ENCODE peak calls at places on chromosomes 7 and 10, in nine cellular contexts. One of them, this sample, is unnamed.

GRCh38 chr10:125982256-125982948 is 86.0 kb downstream of the FANK1 start:
- DNase-seq in fibroblast of pulmonary artery: peak
- DNase-seq in A549: peak
- DNase-seq in colonic mucosa: peak
- DNase-seq in HFF-Myc: peak
- DNase-seq in BJ: peak
- DNase-seq in fibroblast of mammary gland: peak
- DNase-seq in thoracic aorta: no peak
- DNase-seq in DND-41: peak
- DNase-seq in this sample: peak

GRCh38 chr7:132500727-132501410 is 75.4 kb downstream of the PLXNA4 start:
- DNase-seq in fibroblast of pulmonary artery: peak
- DNase-seq in A549: peak
- DNase-seq in colonic mucosa: peak
- DNase-seq in HFF-Myc: no peak
- DNase-seq in BJ: no peak
- DNase-seq in fibroblast of mammary gland: peak
- DNase-seq in thoracic aorta: peak
- DNase-seq in DND-41: no peak
- DNase-seq in this sample: peak

GRCh38 chr10:43267811-43268210 is 946 bp upstream of the RASGEF1A start:
- DNase-seq in fibroblast of pulmonary artery: no peak
- DNase-seq in A549: no peak
- DNase-seq in colonic mucosa: peak
- DNase-seq in HFF-Myc: no peak
- DNase-seq in BJ: no peak
- DNase-seq in fibroblast of mammary gland: no peak
- DNase-seq in thoracic aorta: no peak
- DNase-seq in DND-41: no peak
- DNase-seq in this sample: no peak

GRCh38 chr10:43344051-43344450 is 27.4 kb upstream of the FXYD4 start:
- DNase-seq in fibroblast of pulmonary artery: no peak
- DNase-seq in A549: no peak
- DNase-seq in colonic mucosa: no peak
- DNase-seq in HFF-Myc: no peak
- DNase-seq in BJ: no peak
- DNase-seq in fibroblast of mammary gland: no peak
- DNase-seq in thoracic aorta: no peak
- DNase-seq in DND-41: no peak
- DNase-seq in this sample: no peak

GRCh38 chr7:28405662-28406061 is 6.7 kb upstream of the CREB5 start:
- DNase-seq in fibroblast of pulmonary artery: peak
- DNase-seq in A549: peak
- DNase-seq in colonic mucosa: no peak
- DNase-seq in HFF-Myc: peak
- DNase-seq in BJ: no peak
- DNase-seq in fibroblast of mammary gland: peak
- DNase-seq in thoracic aorta: peak
- DNase-seq in DND-41: no peak
- DNase-seq in this sample: peak

GRCh38 chr10:100744136-100744979 is 1.0 kb upstream of the PAX2 start:
- DNase-seq in fibroblast of pulmonary artery: no peak
- DNase-seq in A549: peak
- DNase-seq in colonic mucosa: no peak
- DNase-seq in HFF-Myc: no peak
- DNase-seq in BJ: no peak
- DNase-seq in fibroblast of mammary gland: no peak
- DNase-seq in thoracic aorta: no peak
- DNase-seq in DND-41: no peak
- DNase-seq in this sample: no peak

GRCh38 chr7:23594879-23595604 is 2.1 kb upstream of the CCDC126 start:
- DNase-seq in fibroblast of pulmonary artery: peak
- DNase-seq in A549: no peak
- DNase-seq in colonic mucosa: no peak
- DNase-seq in HFF-Myc: no peak
- DNase-seq in BJ: no peak
- DNase-seq in fibroblast of mammary gland: peak
- DNase-seq in thoracic aorta: no peak
- DNase-seq in DND-41: no peak
- DNase-seq in this sample: no peak

GRCh38 chr7:142445019-142445686 is 187.3 kb upstream of the PRSS58 start:
- DNase-seq in fibroblast of pulmonary artery: no peak
- DNase-seq in A549: no peak
- DNase-seq in colonic mucosa: no peak
- DNase-seq in HFF-Myc: no peak
- DNase-seq in BJ: no peak
- DNase-seq in fibroblast of mammary gland: no peak
- DNase-seq in thoracic aorta: no peak
- DNase-seq in DND-41: peak
- DNase-seq in this sample: no peak

GRCh38 chr7:24201221-24201620 is 82.8 kb upstream of the NPY start:
- DNase-seq in fibroblast of pulmonary artery: no peak
- DNase-seq in A549: no peak
- DNase-seq in colonic mucosa: no peak
- DNase-seq in HFF-Myc: no peak
- DNase-seq in BJ: no peak
- DNase-seq in fibroblast of mammary gland: no peak
- DNase-seq in thoracic aorta: no peak
- DNase-seq in DND-41: no peak
- DNase-seq in this sample: no peak

DNA sequence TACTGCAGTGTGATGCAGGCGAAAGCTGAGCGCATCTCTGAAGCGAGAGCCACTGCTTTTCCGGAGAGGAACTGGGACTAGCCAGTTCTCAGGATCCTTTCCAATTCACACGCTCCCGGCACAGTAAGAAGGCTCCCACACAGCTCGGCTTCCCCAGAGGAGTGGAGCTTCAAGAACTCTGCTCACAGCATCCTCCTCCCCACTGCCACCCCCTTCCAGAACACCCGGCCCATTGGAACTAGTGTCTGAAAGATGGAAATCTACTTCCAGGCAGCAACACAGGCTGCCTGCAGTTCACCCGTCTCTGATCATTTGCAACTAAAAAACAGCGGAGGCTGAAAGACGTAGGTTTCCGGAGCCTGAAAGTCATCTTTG is at the start of gene DGKB:
- DNase-seq in fibroblast of pulmonary artery: peak
- DNase-seq in A549: no peak
- DNase-seq in colonic mucosa: no peak
- DNase-seq in HFF-Myc: no peak
- DNase-seq in BJ: no peak
- DNase-seq in fibroblast of mammary gland: peak
- DNase-seq in thoracic aorta: no peak
- DNase-seq in DND-41: no peak
- DNase-seq in this sample: no peak
- H3K4me3 ChIP-seq in fibroblast of pulmonary artery: peak
- H3K4me3 ChIP-seq in A549: no peak
- H3K4me3 ChIP-seq in colonic mucosa: no peak
- H3K4me3 ChIP-seq in HFF-Myc: no peak
- H3K4me3 ChIP-seq in BJ: peak
- H3K4me3 ChIP-seq in fibroblast of mammary gland: peak
- H3K4me3 ChIP-seq in thoracic aorta: peak
- H3K4me3 ChIP-seq in DND-41: no peak
- H3K4me3 ChIP-seq in this sample: no peak

GRCh38 chr10:113381906-113382562 is 170.8 kb upstream of the HABP2 start:
- DNase-seq in fibroblast of pulmonary artery: peak
- DNase-seq in A549: no peak
- DNase-seq in colonic mucosa: no peak
- DNase-seq in HFF-Myc: no peak
- DNase-seq in BJ: no peak
- DNase-seq in fibroblast of mammary gland: peak
- DNase-seq in thoracic aorta: no peak
- DNase-seq in DND-41: peak
- DNase-seq in this sample: no peak

GRCh38 chr10:113385021-113385975 is 167.6 kb upstream of the HABP2 start:
- DNase-seq in fibroblast of pulmonary artery: peak
- DNase-seq in A549: peak
- DNase-seq in colonic mucosa: peak
- DNase-seq in HFF-Myc: peak
- DNase-seq in BJ: peak
- DNase-seq in fibroblast of mammary gland: peak
- DNase-seq in thoracic aorta: peak
- DNase-seq in DND-41: peak
- DNase-seq in this sample: peak

GRCh38 chr10:113384181-113384580 is 168.7 kb upstream of the HABP2 start:
- DNase-seq in fibroblast of pulmonary artery: no peak
- DNase-seq in A549: no peak
- DNase-seq in colonic mucosa: no peak
- DNase-seq in HFF-Myc: no peak
- DNase-seq in BJ: no peak
- DNase-seq in fibroblast of mammary gland: peak
- DNase-seq in thoracic aorta: no peak
- DNase-seq in DND-41: no peak
- DNase-seq in this sample: no peak

GRCh38 chr10:113386005-113386404 is 166.8 kb upstream of the HABP2 start:
- DNase-seq in fibroblast of pulmonary artery: peak
- DNase-seq in A549: peak
- DNase-seq in colonic mucosa: no peak
- DNase-seq in HFF-Myc: no peak
- DNase-seq in BJ: no peak
- DNase-seq in fibroblast of mammary gland: peak
- DNase-seq in thoracic aorta: no peak
- DNase-seq in DND-41: no peak
- DNase-seq in this sample: no peak

DNA sequence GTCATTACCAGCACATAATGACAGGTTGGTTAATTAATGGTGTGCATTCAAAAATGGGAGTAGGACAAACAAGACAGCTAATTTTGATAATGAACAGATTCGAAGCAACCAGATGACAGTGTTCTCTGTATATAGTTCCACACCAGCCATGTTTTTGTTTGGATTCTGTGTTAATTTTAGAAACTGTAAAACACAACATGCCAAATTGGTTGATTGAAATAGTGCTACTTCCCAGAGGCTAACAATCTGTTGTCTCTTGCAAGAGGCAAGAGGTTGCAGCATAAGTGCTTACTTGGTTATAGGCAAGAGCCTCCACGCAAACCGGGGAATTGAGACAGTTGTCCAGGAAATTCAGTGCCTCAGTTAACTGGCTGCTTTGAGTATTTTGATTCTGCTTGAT is 170.2 kb upstream of the HABP2 start:
- DNase-seq in fibroblast of pulmonary artery: no peak
- DNase-seq in A549: no peak
- DNase-seq in colonic mucosa: no peak
- DNase-seq in HFF-Myc: no peak
- DNase-seq in BJ: no peak
- DNase-seq in fibroblast of mammary gland: no peak
- DNase-seq in thoracic aorta: no peak
- DNase-seq in DND-41: no peak
- DNase-seq in this sample: no peak
- H3K4me3 ChIP-seq in fibroblast of pulmonary artery: no peak
- H3K4me3 ChIP-seq in A549: no peak
- H3K4me3 ChIP-seq in colonic mucosa: no peak
- H3K4me3 ChIP-seq in HFF-Myc: no peak
- H3K4me3 ChIP-seq in BJ: no peak
- H3K4me3 ChIP-seq in fibroblast of mammary gland: no peak
- H3K4me3 ChIP-seq in thoracic aorta: no peak
- H3K4me3 ChIP-seq in DND-41: no peak
- H3K4me3 ChIP-seq in this sample: no peak

GRCh38 chr10:14158575-14158974 is 172.1 kb downstream of the FRMD4A start:
- DNase-seq in fibroblast of pulmonary artery: no peak
- DNase-seq in A549: no peak
- DNase-seq in colonic mucosa: no peak
- DNase-seq in HFF-Myc: no peak
- DNase-seq in BJ: no peak
- DNase-seq in fibroblast of mammary gland: no peak
- DNase-seq in thoracic aorta: no peak
- DNase-seq in DND-41: no peak
- DNase-seq in this sample: no peak

GRCh38 chr10:14156101-14156500 is 174.6 kb downstream of the FRMD4A start:
- DNase-seq in fibroblast of pulmonary artery: no peak
- DNase-seq in A549: no peak
- DNase-seq in colonic mucosa: no peak
- DNase-seq in HFF-Myc: no peak
- DNase-seq in BJ: no peak
- DNase-seq in fibroblast of mammary gland: no peak
- DNase-seq in thoracic aorta: no peak
- DNase-seq in DND-41: no peak
- DNase-seq in this sample: no peak

GRCh38 chr10:14153570-14154055 is 177.1 kb downstream of the FRMD4A start:
- DNase-seq in fibroblast of pulmonary artery: peak
- DNase-seq in A549: peak
- DNase-seq in colonic mucosa: no peak
- DNase-seq in HFF-Myc: no peak
- DNase-seq in BJ: no peak
- DNase-seq in fibroblast of mammary gland: no peak
- DNase-seq in thoracic aorta: no peak
- DNase-seq in DND-41: no peak
- DNase-seq in this sample: no peak
- H3K4me3 ChIP-seq in fibroblast of pulmonary artery: no peak
- H3K4me3 ChIP-seq in A549: peak
- H3K4me3 ChIP-seq in colonic mucosa: no peak
- H3K4me3 ChIP-seq in HFF-Myc: no peak
- H3K4me3 ChIP-seq in BJ: no peak
- H3K4me3 ChIP-seq in fibroblast of mammary gland: no peak
- H3K4me3 ChIP-seq in thoracic aorta: peak
- H3K4me3 ChIP-seq in DND-41: no peak
- H3K4me3 ChIP-seq in this sample: no peak

DNA sequence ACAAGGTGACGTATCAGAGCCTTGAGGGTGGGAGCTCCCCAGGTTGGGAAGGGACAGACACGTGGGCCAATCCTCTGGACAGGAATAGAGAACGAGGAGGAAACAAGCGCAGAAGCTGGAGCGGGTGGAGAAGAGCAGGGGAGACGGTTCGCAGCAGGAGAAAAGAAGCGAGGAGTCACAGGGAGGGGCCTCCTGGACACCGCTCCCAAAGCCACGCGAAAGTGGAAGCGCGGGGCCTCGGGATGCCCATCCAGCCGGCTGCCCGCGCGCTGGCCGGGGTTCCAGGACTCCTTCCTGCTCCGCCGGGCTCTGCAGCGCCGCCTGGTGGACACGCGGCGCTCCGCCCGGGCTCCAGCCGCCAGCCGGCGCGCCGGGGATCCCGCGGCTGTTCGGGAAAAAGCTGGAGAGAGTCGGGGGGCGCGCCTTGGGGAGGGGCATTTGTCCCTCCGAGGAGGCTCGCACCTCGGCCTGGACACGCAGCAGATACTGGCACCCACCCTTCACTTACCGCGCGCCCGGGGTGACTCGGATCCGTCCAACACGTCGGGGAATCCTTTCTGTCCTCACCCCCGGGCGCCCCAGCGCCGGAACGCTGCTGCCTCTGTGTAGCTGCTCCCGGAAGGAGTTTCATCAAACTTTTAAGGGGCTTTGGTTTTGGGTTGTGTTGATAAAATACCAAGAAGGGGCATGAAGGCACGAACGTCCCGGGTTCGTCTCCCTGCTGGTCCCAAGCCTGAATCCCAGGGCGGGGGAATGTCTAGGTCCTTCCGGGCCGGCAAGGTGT is 6.2 kb downstream of the ZNF503 start:
- DNase-seq in fibroblast of pulmonary artery: no peak
- DNase-seq in A549: peak
- DNase-seq in colonic mucosa: peak
- DNase-seq in HFF-Myc: no peak
- DNase-seq in BJ: no peak
- DNase-seq in fibroblast of mammary gland: peak
- DNase-seq in thoracic aorta: no peak
- DNase-seq in DND-41: no peak
- DNase-seq in this sample: peak
- H3K4me3 ChIP-seq in fibroblast of pulmonary artery: peak
- H3K4me3 ChIP-seq in A549: peak
- H3K4me3 ChIP-seq in colonic mucosa: peak
- H3K4me3 ChIP-seq in HFF-Myc: no peak
- H3K4me3 ChIP-seq in BJ: no peak
- H3K4me3 ChIP-seq in fibroblast of mammary gland: peak
- H3K4me3 ChIP-seq in thoracic aorta: peak
- H3K4me3 ChIP-seq in DND-41: no peak
- H3K4me3 ChIP-seq in this sample: peak